ENCODE peak calls at places on chromosomes 13 and 19, in four cellular contexts. W, L, I and C are unnamed samples.
A peak's percentile ranks its signal among the peaks of the same experiment; 100 is the strongest.

GRCh38 chr13:75359266-75359665 is 122.7 kb downstream of the TBC1D4 start:
- DNase-seq in W (no peak), L (no peak), I (no peak), C (no peak)

GRCh38 chr13:37207646-37208045 is 102.2 kb upstream of the CSNK1A1L start:
- DNase-seq in W (no peak), L (no peak), I (no peak), C (no peak)

GRCh38 chr13:45500492-45501174 is 35.9 kb downstream of the COG3 start:
- DNase-seq in W (no peak), L (no peak), I (no peak), C (no peak)

GRCh38 chr13:75470676-75471075 is 11.3 kb downstream of the TBC1D4 start:
- DNase-seq in W (no peak), L (no peak), I (no peak), C (no peak)

GRCh38 chr13:41562083-41562482 is 104.7 kb downstream of the RGCC start:
- DNase-seq in W (no peak), L (no peak), I (no peak), C (no peak)

GRCh38 chr19:33678796-33679195 is 57.0 kb downstream of the CHST8 start:
- DNase-seq in W (no peak), L (peak; percentile 96), I (no peak), C (no peak)

GRCh38 chr13:26867451-26868067 is 107.0 kb upstream of the GPR12 start:
- DNase-seq in W (peak; percentile 76), L (no peak), I (no peak), C (peak; percentile 80)

GRCh38 chr13:97535619-97536018 is 101.7 kb downstream of the RAP2A start:
- DNase-seq in W (no peak), L (no peak), I (no peak), C (no peak)

GRCh38 chr13:44040070-44040753 is 160.5 kb downstream of the LACC1 start:
- DNase-seq in W (no peak), L (no peak), I (no peak), C (no peak)

GRCh38 chr19:40467007-40467565 is 285 bp downstream of the SPTBN4 start:
- DNase-seq in W (peak; percentile 44), L (no peak), I (no peak), C (peak; percentile 18)

GRCh38 chr13:113060557-113061270 is 44.9 kb upstream of the F7 start:
- DNase-seq in W (no peak), L (no peak), I (no peak), C (no peak)

GRCh38 chr19:51689751-51690358 is 3.3 kb upstream of the SPACA6 start:
- DNase-seq in W (peak; percentile 89), L (no peak), I (no peak), C (peak; percentile 95)

GRCh38 chr13:46721054-46721453 is 75.9 kb downstream of the ESD start:
- DNase-seq in W (peak; percentile 53), L (no peak), I (peak; percentile 33), C (peak; percentile 72)

GRCh38 chr13:100039740-100040139 is 49.2 kb upstream of the PCCA start:
- DNase-seq in W (no peak), L (no peak), I (no peak), C (no peak)

GRCh38 chr19:16860996-16861395 is 27.8 kb upstream of the F2RL3 start:
- DNase-seq in W (no peak), L (no peak), I (no peak), C (no peak)

GRCh38 chr19:40317338-40317737 is 30.9 kb downstream of the C19orf47 start:
- DNase-seq in W (no peak), L (no peak), I (no peak), C (no peak)